ENCODE peak calls at places on chromosomes 3 and 15, in four cellular contexts. Q is AG09309, A is AG10803, J is upper lobe of left lung. P is an unnamed sample.

GRCh38 chr3:37814547-37814946 is 47.1 kb upstream of the CTDSPL start:
- DNase-seq in Q (no peak), A (peak), J (no peak), P (no peak)

GRCh38 chr3:24680214-24680967 is 185.7 kb upstream of the THRB start:
- DNase-seq in Q (no peak), A (peak), J (peak), P (peak)

GRCh38 chr15:44075535-44075934 is 119.5 kb downstream of the FRMD5 start:
- DNase-seq in Q (no peak), A (peak), J (no peak), P (no peak)

GRCh38 chr3:190505381-190506003 is 8.4 kb upstream of the IL1RAP start:
- DNase-seq in Q (no peak), A (no peak), J (no peak), P (no peak)

GRCh38 chr3:3200632-3201212 is 21.2 kb upstream of the CRBN start:
- DNase-seq in Q (peak), A (peak), J (peak), P (no peak)

GRCh38 chr15:85785887-85786777 is 8.6 kb downstream of the KLHL25 start:
- DNase-seq in Q (no peak), A (peak), J (no peak), P (no peak)

GRCh38 chr3:120429921-120430361 is 20.9 kb downstream of the FSTL1 start:
- DNase-seq in Q (peak), A (peak), J (no peak), P (no peak)

GRCh38 chr3:123559040-123559861 is 25.6 kb downstream of the HACD2 start:
- DNase-seq in Q (no peak), A (peak), J (no peak), P (no peak)

GRCh38 chr3:187926620-187927019 is 181.4 kb upstream of the BCL6 start:
- DNase-seq in Q (no peak), A (no peak), J (no peak), P (no peak)

GRCh38 chr3:13530241-13531009 is 18.5 kb upstream of the FBLN2 start:
- DNase-seq in Q (no peak), A (no peak), J (no peak), P (no peak)

GRCh38 chr3:133925960-133926735 is 30.5 kb upstream of the RAB6B start:
- DNase-seq in Q (no peak), A (no peak), J (no peak), P (peak)

GRCh38 chr3:86830566-86830965 is 160.4 kb downstream of the VGLL3 start:
- DNase-seq in Q (peak), A (peak), J (no peak), P (no peak)

GRCh38 chr15:67065531-67066005 is at the start of gene SMAD3:
- DNase-seq in Q (peak), A (peak), J (peak), P (peak)

GRCh38 chr15:99009741-99010370 is 2.3 kb upstream of the PGPEP1L start:
- DNase-seq in Q (no peak), A (peak), J (no peak), P (no peak)

GRCh38 chr15:88920186-88920891 is 7.2 kb upstream of the MFGE8 start:
- DNase-seq in Q (peak), A (peak), J (no peak), P (no peak)

GRCh38 chr15:68885070-68885469 is 45.3 kb upstream of the SPESP1 start:
- DNase-seq in Q (peak), A (peak), J (no peak), P (no peak)

GRCh38 chr3:61562042-61562809 is 855 bp downstream of the PTPRG start:
- DNase-seq in Q (no peak), A (peak), J (no peak), P (no peak)

GRCh38 chr3:47643092-47643491 is 64.4 kb upstream of the CSPG5 start:
- DNase-seq in Q (no peak), A (no peak), J (no peak), P (no peak)

GRCh38 chr15:40463886-40464545 is 6.8 kb upstream of the CHST14 start:
- DNase-seq in Q (no peak), A (no peak), J (no peak), P (no peak)

GRCh38 chr3:161104561-161105551 is at the start of gene B3GALNT1:
- DNase-seq in Q (peak), A (peak), J (peak), P (no peak)

GRCh38 chr3:10366681-10367101 is 45.8 kb upstream of the SEC13 start:
- DNase-seq in Q (peak), A (peak), J (no peak), P (no peak)

GRCh38 chr3:151156618-151157216 is 46.3 kb downstream of the GPR171 start:
- DNase-seq in Q (no peak), A (peak), J (no peak), P (no peak)

GRCh38 chr3:124926426-124927116 is 8.0 kb downstream of the MUC13 start:
- DNase-seq in Q (no peak), A (no peak), J (no peak), P (no peak)

GRCh38 chr15:101455291-101455916 is 34.1 kb downstream of the PCSK6 start:
- DNase-seq in Q (no peak), A (peak), J (peak), P (no peak)

GRCh38 chr3:141083831-141084624 is 32.9 kb downstream of the SPSB4 start:
- DNase-seq in Q (no peak), A (no peak), J (no peak), P (no peak)

DNA sequence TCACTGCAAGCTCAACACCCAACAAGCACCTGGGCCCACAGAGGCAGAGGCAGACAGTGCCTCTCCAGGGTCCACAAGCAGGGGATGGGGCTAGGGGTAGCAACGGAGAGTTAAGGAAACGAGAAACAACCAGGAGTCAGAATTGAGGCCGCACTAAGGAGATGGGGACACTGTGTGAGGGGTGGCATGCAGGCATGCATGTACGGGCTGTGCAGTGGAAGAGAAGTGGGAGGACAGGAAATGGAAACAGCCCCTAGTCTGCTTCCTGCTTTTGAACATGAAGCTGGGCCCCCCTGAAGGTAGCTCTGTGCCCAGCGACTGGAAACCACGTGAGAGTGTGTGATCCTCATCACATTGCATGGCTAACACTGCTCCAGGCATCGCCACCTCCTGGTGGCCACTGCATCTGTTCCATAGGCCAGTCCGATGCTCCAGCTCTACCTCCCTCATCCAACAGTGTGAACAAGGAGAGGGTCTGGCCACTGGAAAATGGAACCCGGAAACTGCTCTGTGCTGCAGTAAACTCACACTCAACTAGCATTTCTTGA is 44.0 kb downstream of the XXYLT1 start:
- DNase-seq in Q (no peak), A (no peak), J (peak), P (no peak)
- TF ChIP-seq CTCF in Q (peak), A (peak), J (no peak), P (no peak)

DNA sequence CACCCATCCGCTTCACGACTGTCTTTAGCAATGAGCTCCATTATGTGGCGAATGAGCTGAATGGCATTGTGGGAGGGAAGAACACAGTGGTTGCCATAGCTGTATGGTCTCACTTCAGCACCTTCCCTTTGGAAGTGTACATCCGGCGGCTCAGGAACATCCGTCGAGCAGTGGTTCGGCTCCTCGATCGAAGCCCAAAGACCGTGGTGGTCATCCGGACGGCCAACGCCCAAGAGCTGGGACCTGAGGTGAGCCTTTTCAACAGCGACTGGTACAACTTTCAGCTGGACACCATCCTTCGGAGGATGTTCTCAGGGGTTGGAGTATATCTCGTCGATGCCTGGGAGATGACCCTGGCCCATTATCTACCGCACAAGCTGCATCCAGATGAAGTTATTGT is 27.8 kb upstream of the NFKBIZ start:
- DNase-seq in Q (no peak), A (no peak), J (no peak), P (no peak)
- TF ChIP-seq CTCF in Q (no peak), A (no peak), J (no peak), P (no peak)

DNA sequence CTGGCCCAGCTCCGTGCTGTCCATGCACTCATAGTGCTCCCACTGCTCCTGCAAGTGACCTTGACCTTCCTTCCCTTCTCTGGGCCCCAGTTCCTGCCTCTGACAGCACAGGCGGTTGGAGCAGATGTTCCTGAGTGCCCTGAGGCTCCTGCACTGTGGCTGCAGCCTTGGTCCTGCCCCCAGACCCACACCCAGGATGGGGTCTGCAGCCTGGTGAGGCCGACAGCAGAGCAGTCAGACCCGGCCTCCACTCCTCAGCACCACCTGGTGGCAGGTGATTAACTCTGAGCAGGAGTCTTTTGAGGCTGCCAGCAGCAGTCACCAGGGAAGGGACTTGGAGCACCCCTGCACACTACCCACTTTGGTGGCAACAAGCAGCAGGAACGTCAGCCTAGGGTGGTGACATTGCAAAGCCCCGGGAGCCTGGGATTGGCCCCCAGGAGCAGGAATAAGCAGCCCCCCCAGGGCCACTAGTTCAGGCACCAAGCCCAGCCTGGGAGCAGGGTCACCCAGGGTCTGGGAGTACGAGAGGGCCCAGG is 64.6 kb downstream of the CYP11A1 start:
- DNase-seq in Q (no peak), A (no peak), J (no peak), P (no peak)
- TF ChIP-seq CTCF in Q (peak), A (peak), J (peak), P (peak)

GRCh38 chr15:80265021-80265420 is 13.0 kb upstream of the CTXND1 start:
- DNase-seq in Q (no peak), A (no peak), J (no peak), P (no peak)

GRCh38 chr15:80266745-80267144 is 14.7 kb upstream of the CTXND1 start:
- DNase-seq in Q (no peak), A (no peak), J (no peak), P (no peak)

GRCh38 chr15:80266113-80266512 is 14.1 kb upstream of the CTXND1 start:
- DNase-seq in Q (no peak), A (no peak), J (no peak), P (peak)

GRCh38 chr15:80260566-80260965 is 8.6 kb upstream of the CTXND1 start:
- DNase-seq in Q (no peak), A (no peak), J (no peak), P (no peak)

DNA sequence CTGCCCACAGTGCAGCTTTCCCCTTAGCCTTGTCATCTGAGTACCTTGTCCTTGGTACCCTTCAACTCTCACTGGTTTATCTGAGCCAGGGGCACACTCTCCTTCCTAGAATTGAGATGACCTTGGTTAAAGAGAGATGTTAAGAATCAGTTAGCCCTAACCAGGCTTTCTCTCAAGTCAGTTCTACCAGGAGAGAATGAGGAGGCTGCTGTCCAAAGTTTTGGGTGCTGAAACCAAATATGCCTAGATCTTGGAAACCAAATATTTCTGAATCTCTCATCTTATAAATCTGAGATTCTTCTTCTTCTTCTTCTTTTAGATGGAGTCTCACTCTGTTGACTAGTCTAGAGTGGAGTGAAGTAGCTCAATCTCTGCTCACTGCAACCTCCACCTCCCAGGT is 12.0 kb upstream of the CTXND1 start:
- DNase-seq in Q (no peak), A (peak), J (no peak), P (no peak)
- TF ChIP-seq CTCF in Q (no peak), A (no peak), J (no peak), P (no peak)

GRCh38 chr3:128590948-128591347 is 59.7 kb downstream of the RPN1 start:
- DNase-seq in Q (no peak), A (no peak), J (no peak), P (no peak)
- TF ChIP-seq CTCF in Q (peak), A (no peak), J (no peak), P (no peak)

GRCh38 chr3:185065059-185065458 is 87.8 kb downstream of the C3orf70 start:
- DNase-seq in Q (no peak), A (no peak), J (no peak), P (no peak)
- TF ChIP-seq CTCF in Q (no peak), A (no peak), J (no peak), P (no peak)

DNA sequence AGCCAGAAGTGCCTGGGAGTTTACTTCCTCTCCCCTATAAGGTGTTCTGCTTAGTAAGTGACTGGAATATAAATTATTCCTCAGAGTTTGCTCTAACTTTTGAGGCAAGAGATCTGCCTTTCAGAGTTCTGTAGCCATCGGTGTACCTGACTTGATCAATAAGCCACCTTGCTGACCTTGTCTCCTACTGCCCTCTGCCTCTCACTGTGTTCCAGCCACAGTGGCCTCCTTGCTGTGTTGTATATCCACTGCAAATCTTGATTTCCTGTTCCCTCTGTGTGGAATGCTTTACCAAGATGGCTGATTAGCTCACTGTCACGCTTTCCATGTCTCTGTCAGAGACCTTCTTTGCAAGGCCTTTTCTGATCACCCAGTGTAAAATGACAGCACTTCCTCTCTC is 442.4 kb downstream of the SQOR start:
- DNase-seq in Q (no peak), A (no peak), J (no peak), P (no peak)
- TF ChIP-seq CTCF in Q (no peak), A (no peak), J (no peak), P (no peak)

GRCh38 chr3:41224120-41224806 is 25.0 kb downstream of the CTNNB1 start:
- DNase-seq in Q (peak), A (peak), J (no peak), P (peak)
- TF ChIP-seq CTCF in Q (no peak), A (peak), J (no peak), P (no peak)